ENCODE peak calls at places on chromosome X, in nine cellular contexts. W is astrocyte, V is K562, G is PC-3, D is HCT116, C is mesendoderm, Z is mammary epithelial cell, M is neural progenitor cell, O is fibroblast of lung. U is an unnamed sample.

GRCh38 chrX:72609313-72609712 is 36.7 kb upstream of the HDAC8 start:
- DNase-seq in C (peak; percentile 25), M (no peak), W (no peak), O (peak; percentile 12), D (no peak), V (peak; percentile 8), Z (peak; percentile 7), G (peak; percentile 46), U (peak; percentile 9)

GRCh38 chrX:14964500-14964899 is 91.3 kb downstream of the MOSPD2 start:
- DNase-seq in V (no peak), M (no peak), C (no peak), G (peak; percentile 62), D (peak; percentile 3), O (peak; percentile 11), W (peak; percentile 14), Z (peak; percentile 56), U (peak; percentile 40)

GRCh38 chrX:4710618-4711433 is 997.4 kb upstream of the PRKX start:
- DNase-seq in O (no peak), Z (peak; percentile 80), G (no peak), C (peak; percentile 58), M (peak; percentile 28), V (no peak), D (no peak), W (peak; percentile 1), U (no peak)

GRCh38 chrX:37871626-37872302 is 24.4 kb upstream of the DYNLT3 start:
- DNase-seq in G (peak; percentile 88), Z (peak; percentile 82), M (no peak), V (peak; percentile 29), D (peak; percentile 12), O (peak; percentile 87), W (peak; percentile 94), C (peak; percentile 39), U (peak; percentile 93)

GRCh38 chrX:101347859-101348451 is 587 bp downstream of the TIMM8A start:
- DNase-seq in V (peak; percentile 52), M (no peak), D (no peak), W (peak; percentile 8), O (peak; percentile 9), Z (peak; percentile 15), C (no peak), G (no peak), U (peak; percentile 59)

GRCh38 chrX:122115604-122116003 is 1068.2 kb downstream of the GLUD2 start:
- DNase-seq in W (no peak), C (no peak), M (no peak), D (no peak), O (no peak), V (no peak), Z (no peak), G (no peak), U (no peak)

GRCh38 chrX:72128881-72129280 is 2.8 kb downstream of the RTL5 start:
- DNase-seq in D (no peak), W (no peak), V (peak; percentile 12), C (peak; percentile 50), O (no peak), M (peak; percentile 34), Z (no peak), G (peak; percentile 44), U (peak; percentile 49)

GRCh38 chrX:13876652-13877051 is 59.8 kb upstream of the GPM6B start:
- DNase-seq in G (peak; percentile 32), D (no peak), O (peak; percentile 59), V (no peak), Z (peak; percentile 66), W (peak; percentile 68), M (no peak), C (no peak), U (peak; percentile 40)

GRCh38 chrX:112784692-112785091 is 55.9 kb downstream of the AMOT start:
- DNase-seq in C (no peak), D (no peak), W (no peak), O (no peak), Z (no peak), M (no peak), G (no peak), V (no peak), U (no peak)

GRCh38 chrX:12949927-12950656 is 24.8 kb upstream of the TMSB4X start:
- DNase-seq in D (no peak), M (no peak), C (no peak), O (peak; percentile 92), G (no peak), W (peak; percentile 87), Z (peak; percentile 93), V (peak; percentile 65), U (peak; percentile 90)

GRCh38 chrX:40521868-40522450 is 58.8 kb upstream of the ATP6AP2 start:
- DNase-seq in G (no peak), V (no peak), C (no peak), D (no peak), O (no peak), Z (no peak), M (no peak), W (no peak), U (no peak)

GRCh38 chrX:142089193-142089592 is 115.9 kb downstream of the MAGEC2 start:
- DNase-seq in C (peak; percentile 11), Z (no peak), V (no peak), W (peak; percentile 2), D (no peak), O (peak; percentile 48), G (peak; percentile 45), M (no peak), U (peak; percentile 3)

GRCh38 chrX:103831803-103832544 is at the start of gene RAB9B:
- DNase-seq in Z (peak; percentile 38), C (peak; percentile 66), O (peak; percentile 33), W (peak; percentile 16), M (peak; percentile 77), V (peak; percentile 25), D (no peak), G (peak; percentile 22), U (peak; percentile 53)

GRCh38 chrX:49175875-49176274 is 4.2 kb downstream of the PLP2 start:
- DNase-seq in W (no peak), M (no peak), C (no peak), D (no peak), Z (no peak), G (no peak), V (no peak), O (no peak), U (no peak)

GRCh38 chrX:49175435-49175834 is 3.7 kb downstream of the PLP2 start:
- DNase-seq in C (no peak), O (no peak), Z (no peak), V (peak; percentile 47), W (no peak), G (no peak), M (no peak), D (no peak), U (no peak)

GRCh38 chrX:49174723-49175122 is 3.0 kb downstream of the PLP2 start:
- DNase-seq in M (no peak), W (no peak), D (no peak), C (peak; percentile 37), V (no peak), Z (no peak), G (no peak), O (no peak), U (no peak)

GRCh38 chrX:49172280-49172780 is 632 bp downstream of the PLP2 start:
- DNase-seq in D (no peak), V (peak; percentile 55), C (no peak), W (peak; percentile 10), M (no peak), G (peak; percentile 64), Z (peak; percentile 85), O (peak; percentile 60), U (peak; percentile 80)

GRCh38 chrX:49171752-49172279 is at the start of gene PLP2:
- DNase-seq in V (peak; percentile 52), C (no peak), W (peak; percentile 24), Z (peak; percentile 72), M (peak; percentile 43), G (peak; percentile 75), D (no peak), O (peak; percentile 39), U (peak; percentile 79)
- H3K9ac ChIP-seq in V (peak within 1 kb of the TSS; percentile 91), C (peak within 1 kb of the TSS; percentile 43), W (peak within 1 kb of the TSS; percentile 87), Z (peak within 1 kb of the TSS; percentile 90), M (no peak within 1 kb of the TSS), G (peak within 1 kb of the TSS; percentile 98), D (peak within 1 kb of the TSS; percentile 90), O (peak within 1 kb of the TSS; percentile 73), U (peak within 1 kb of the TSS; percentile 91)

GRCh38 chrX:1531106-1531890 is 5.7 kb downstream of the P2RY8 start:
- DNase-seq in D (no peak), G (no peak), W (no peak), C (no peak), Z (no peak), M (no peak), V (no peak), O (no peak), U (no peak)
- H3K79me2 ChIP-seq in D (no peaks in the 10 kb centered on the region), G (no peaks in the 10 kb centered on the region), W (no peaks in the 10 kb centered on the region), C (no peaks in the 10 kb centered on the region), Z (no peaks in the 10 kb centered on the region), M (no peaks in the 10 kb centered on the region), V (no peaks in the 10 kb centered on the region), O (no peaks in the 10 kb centered on the region), U (no peaks in the 10 kb centered on the region)

GRCh38 chrX:10172867-10173266 is 16.1 kb downstream of the CLCN4 start:
- DNase-seq in Z (no peak), O (no peak), M (no peak), C (peak; percentile 89), W (no peak), G (no peak), D (no peak), V (no peak), U (peak; percentile 7)

GRCh38 chrX:10175317-10175871 is 18.6 kb downstream of the CLCN4 start:
- DNase-seq in M (no peak), G (no peak), V (no peak), Z (no peak), W (peak; percentile 78), C (no peak), O (peak; percentile 69), D (no peak), U (peak; percentile 74)

GRCh38 chrX:10174810-10175209 is 18.0 kb downstream of the CLCN4 start:
- DNase-seq in G (no peak), V (no peak), W (no peak), C (no peak), M (no peak), D (no peak), Z (no peak), O (no peak), U (peak; percentile 23)

GRCh38 chrX:10174051-10174450 is 17.3 kb downstream of the CLCN4 start:
- DNase-seq in O (no peak), C (no peak), W (no peak), D (no peak), Z (no peak), M (no peak), V (no peak), G (no peak), U (no peak)

GRCh38 chrX:10173331-10173900 is 16.6 kb downstream of the CLCN4 start:
- DNase-seq in G (no peak), C (peak; percentile 96), D (no peak), M (peak; percentile 73), W (peak; percentile 94), Z (peak; percentile 85), V (peak; percentile 59), O (peak; percentile 50), U (peak; percentile 89)
- H3K9ac ChIP-seq in G (no peak overlapping the region), C (peak overlapping the region; percentile 38), D (no peak overlapping the region), M (no peak overlapping the region), W (peak overlapping the region; percentile 78), Z (peak overlapping the region; percentile 12), V (no peak overlapping the region), O (no peak overlapping the region), U (peak overlapping the region; percentile 44)

DNA sequence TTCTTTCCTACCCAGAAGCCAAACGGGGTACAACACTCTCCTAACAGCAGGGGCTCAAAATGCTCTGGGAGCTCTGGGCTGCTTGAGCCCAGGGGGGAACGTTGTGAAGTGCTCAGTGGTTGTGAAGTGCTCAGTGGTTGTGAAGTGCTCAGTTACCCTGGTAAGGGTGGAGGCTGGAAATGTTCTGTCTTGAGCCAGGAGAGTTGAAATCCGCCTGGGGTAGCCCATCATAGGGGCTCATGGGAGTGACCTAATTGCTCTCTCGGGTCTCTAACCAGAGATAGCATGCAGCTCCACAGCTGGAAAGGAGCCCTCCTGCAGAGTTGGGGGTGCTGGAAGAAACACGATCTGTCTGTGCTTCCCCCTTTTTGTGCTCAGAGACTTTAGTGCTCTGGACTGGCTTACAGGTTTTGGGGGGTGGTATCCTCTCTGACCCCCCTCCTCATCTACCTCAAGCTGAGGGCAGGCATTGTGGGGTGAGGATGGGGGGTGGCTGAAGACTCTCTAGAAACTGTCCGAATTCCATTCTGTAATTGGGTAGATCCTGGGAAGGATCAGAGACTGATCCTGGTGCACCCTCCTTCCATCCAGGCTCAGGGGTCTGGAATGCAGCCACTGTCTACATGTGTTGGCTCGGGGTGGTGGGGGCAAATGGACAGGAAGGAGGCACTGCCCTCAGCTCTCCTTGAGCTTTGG is 2.7 kb downstream of the EFNB1 start:
- DNase-seq in D (no peak), G (no peak), C (no peak), Z (no peak), W (no peak), V (no peak), M (no peak), O (no peak), U (no peak)
- H3K79me2 ChIP-seq in D (peaks cover 27% of the 10 kb centered on the region), G (peaks cover 78% of the 10 kb centered on the region), C (no peaks in the 10 kb centered on the region), Z (peaks cover 78% of the 10 kb centered on the region), W (peaks cover 60% of the 10 kb centered on the region), V (no peaks in the 10 kb centered on the region), M (peaks cover 63% of the 10 kb centered on the region), O (peaks cover 18% of the 10 kb centered on the region), U (peaks cover 12% of the 10 kb centered on the region)